ENCODE peak calls at places on chromosomes 4 and X, in five cellular contexts. One of them, this sample, is unnamed.

GRCh38 chrX:103918584-103919335 is 43.7 kb upstream of the TMSB15B start:
- DNase-seq in K562: no peak
- DNase-seq in IMR-90: peak
- DNase-seq in lower leg skin: peak
- DNase-seq in right lobe of liver: peak
- DNase-seq in this sample: peak

GRCh38 chr4:94168321-94168720 is 39.3 kb upstream of the SMARCAD1 start:
- DNase-seq in K562: no peak
- DNase-seq in IMR-90: no peak
- DNase-seq in lower leg skin: no peak
- DNase-seq in right lobe of liver: no peak
- DNase-seq in this sample: no peak

GRCh38 chrX:74349387-74349786 is 45.4 kb downstream of the ZCCHC13 start:
- DNase-seq in K562: no peak
- DNase-seq in IMR-90: peak
- DNase-seq in lower leg skin: no peak
- DNase-seq in right lobe of liver: no peak
- DNase-seq in this sample: no peak

GRCh38 chr4:2857349-2857927 is 13.8 kb downstream of the ADD1 start:
- DNase-seq in K562: no peak
- DNase-seq in IMR-90: no peak
- DNase-seq in lower leg skin: no peak
- DNase-seq in right lobe of liver: no peak
- DNase-seq in this sample: no peak

GRCh38 chrX:118115948-118116307 is 682 bp downstream of the KLHL13 start:
- DNase-seq in K562: no peak
- DNase-seq in IMR-90: no peak
- DNase-seq in lower leg skin: no peak
- DNase-seq in right lobe of liver: no peak
- DNase-seq in this sample: no peak

GRCh38 chrX:22404297-22404696 is 131.6 kb downstream of the CBLL2 start:
- DNase-seq in K562: no peak
- DNase-seq in IMR-90: no peak
- DNase-seq in lower leg skin: no peak
- DNase-seq in right lobe of liver: no peak
- DNase-seq in this sample: no peak

GRCh38 chrX:150581093-150581775 is 12.8 kb downstream of the MTM1 start:
- DNase-seq in K562: no peak
- DNase-seq in IMR-90: peak
- DNase-seq in lower leg skin: no peak
- DNase-seq in right lobe of liver: no peak
- DNase-seq in this sample: no peak

GRCh38 chr4:95178938-95179337 is 369.8 kb downstream of the UNC5C start:
- DNase-seq in K562: no peak
- DNase-seq in IMR-90: no peak
- DNase-seq in lower leg skin: no peak
- DNase-seq in right lobe of liver: no peak
- DNase-seq in this sample: no peak

GRCh38 chrX:71198066-71198465 is 25.0 kb upstream of the GJB1 start:
- DNase-seq in K562: no peak
- DNase-seq in IMR-90: no peak
- DNase-seq in lower leg skin: no peak
- DNase-seq in right lobe of liver: no peak
- DNase-seq in this sample: no peak

GRCh38 chrX:104288961-104289360 is 34.2 kb upstream of the ESX1 start:
- DNase-seq in K562: no peak
- DNase-seq in IMR-90: no peak
- DNase-seq in lower leg skin: no peak
- DNase-seq in right lobe of liver: no peak
- DNase-seq in this sample: no peak

GRCh38 chr4:80073362-80074008 is 456 bp upstream of the ANTXR2 start:
- DNase-seq in K562: no peak
- DNase-seq in IMR-90: no peak
- DNase-seq in lower leg skin: no peak
- DNase-seq in right lobe of liver: no peak
- DNase-seq in this sample: no peak

GRCh38 chrX:145190801-145191389 is 56.4 kb upstream of the SPANXN1 start:
- DNase-seq in K562: no peak
- DNase-seq in IMR-90: no peak
- DNase-seq in lower leg skin: no peak
- DNase-seq in right lobe of liver: no peak
- DNase-seq in this sample: peak

GRCh38 chr4:73452953-73453700 is 17.1 kb downstream of the AFP start:
- DNase-seq in K562: no peak
- DNase-seq in IMR-90: no peak
- DNase-seq in lower leg skin: no peak
- DNase-seq in right lobe of liver: no peak
- DNase-seq in this sample: no peak

GRCh38 chrX:109660756-109661155 is 35.8 kb upstream of the KCNE5 start:
- DNase-seq in K562: no peak
- DNase-seq in IMR-90: peak
- DNase-seq in lower leg skin: no peak
- DNase-seq in right lobe of liver: no peak
- DNase-seq in this sample: no peak

GRCh38 chrX:13029831-13030771 is 14.3 kb downstream of the FAM9C start:
- DNase-seq in K562: no peak
- DNase-seq in IMR-90: no peak
- DNase-seq in lower leg skin: no peak
- DNase-seq in right lobe of liver: no peak
- DNase-seq in this sample: no peak

GRCh38 chr4:149047368-149047767 is 605.2 kb upstream of the NR3C2 start:
- DNase-seq in K562: no peak
- DNase-seq in IMR-90: peak
- DNase-seq in lower leg skin: no peak
- DNase-seq in right lobe of liver: no peak
- DNase-seq in this sample: no peak

GRCh38 chrX:51459125-51459524 is 37.3 kb downstream of the NUDT11 start:
- DNase-seq in K562: no peak
- DNase-seq in IMR-90: peak
- DNase-seq in lower leg skin: no peak
- DNase-seq in right lobe of liver: no peak
- DNase-seq in this sample: peak

GRCh38 chrX:118459494-118459893 is 36.1 kb upstream of the DOCK11 start:
- DNase-seq in K562: peak
- DNase-seq in IMR-90: peak
- DNase-seq in lower leg skin: no peak
- DNase-seq in right lobe of liver: no peak
- DNase-seq in this sample: peak

GRCh38 chr4:22460266-22460665 is 55.6 kb downstream of the ADGRA3 start:
- DNase-seq in K562: no peak
- DNase-seq in IMR-90: no peak
- DNase-seq in lower leg skin: no peak
- DNase-seq in right lobe of liver: no peak
- DNase-seq in this sample: no peak

GRCh38 chrX:40952855-40953254 is 132.4 kb upstream of the USP9X start:
- DNase-seq in K562: no peak
- DNase-seq in IMR-90: peak
- DNase-seq in lower leg skin: no peak
- DNase-seq in right lobe of liver: no peak
- DNase-seq in this sample: no peak

GRCh38 chr4:146522098-146522861 is 540 bp upstream of the SLC10A7 start:
- DNase-seq in K562: peak
- DNase-seq in IMR-90: peak
- DNase-seq in lower leg skin: peak
- DNase-seq in right lobe of liver: peak
- DNase-seq in this sample: peak
- TF ChIP-seq POLR2A in K562: peak
- TF ChIP-seq POLR2A in IMR-90: peak
- TF ChIP-seq POLR2A in lower leg skin: no peak
- TF ChIP-seq POLR2A in right lobe of liver: peak
- TF ChIP-seq POLR2A in this sample: peak

DNA sequence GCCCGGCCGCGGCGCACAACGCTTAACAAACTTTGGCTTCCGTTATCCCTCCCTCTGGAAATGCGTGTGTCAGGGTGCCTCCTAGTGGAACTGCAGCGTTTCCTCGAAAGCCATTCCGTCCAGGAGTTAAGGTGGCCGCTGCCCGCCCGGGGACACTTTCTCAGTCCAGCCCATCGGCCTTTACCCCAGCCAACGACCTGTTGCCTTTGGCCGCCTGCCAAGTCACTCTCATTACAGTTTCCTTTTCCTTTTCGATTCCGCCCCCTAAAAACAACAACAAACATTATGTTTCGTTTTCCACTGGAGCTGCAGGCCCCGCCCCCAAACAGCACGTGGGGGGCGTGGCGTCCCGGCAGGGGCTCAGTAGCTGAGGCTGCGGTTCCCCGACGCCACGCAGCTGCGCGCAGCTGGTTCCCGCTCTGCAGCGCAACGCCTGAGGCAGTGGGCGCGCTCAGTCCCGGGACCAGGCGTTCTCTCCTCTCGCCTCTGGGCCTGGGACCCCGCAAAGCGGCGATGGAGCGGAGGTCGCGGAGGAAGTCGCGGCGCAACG is at the start of gene HERC5:
- DNase-seq in K562: peak
- DNase-seq in IMR-90: peak
- DNase-seq in lower leg skin: peak
- DNase-seq in right lobe of liver: peak
- DNase-seq in this sample: peak
- TF ChIP-seq POLR2A in K562: no peak
- TF ChIP-seq POLR2A in IMR-90: no peak
- TF ChIP-seq POLR2A in lower leg skin: no peak
- TF ChIP-seq POLR2A in right lobe of liver: peak
- TF ChIP-seq POLR2A in this sample: no peak

GRCh38 chr4:60122820-60123219 is 1077.3 kb upstream of the ADGRL3 start:
- DNase-seq in K562: no peak
- DNase-seq in IMR-90: no peak
- DNase-seq in lower leg skin: no peak
- DNase-seq in right lobe of liver: no peak
- DNase-seq in this sample: no peak
- TF ChIP-seq POLR2A in K562: no peak
- TF ChIP-seq POLR2A in IMR-90: no peak
- TF ChIP-seq POLR2A in lower leg skin: no peak
- TF ChIP-seq POLR2A in right lobe of liver: no peak
- TF ChIP-seq POLR2A in this sample: no peak

GRCh38 chr4:1055721-1056590 is 44.5 kb downstream of the FGFRL1 start:
- DNase-seq in K562: peak
- DNase-seq in IMR-90: peak
- DNase-seq in lower leg skin: no peak
- DNase-seq in right lobe of liver: peak
- DNase-seq in this sample: peak
- TF ChIP-seq POLR2A in K562: no peak
- TF ChIP-seq POLR2A in IMR-90: no peak
- TF ChIP-seq POLR2A in lower leg skin: no peak
- TF ChIP-seq POLR2A in right lobe of liver: no peak
- TF ChIP-seq POLR2A in this sample: no peak

GRCh38 chrX:8731579-8732395 is at the start of gene ANOS1:
- DNase-seq in K562: no peak
- DNase-seq in IMR-90: no peak
- DNase-seq in lower leg skin: no peak
- DNase-seq in right lobe of liver: no peak
- DNase-seq in this sample: no peak
- TF ChIP-seq POLR2A in K562: no peak
- TF ChIP-seq POLR2A in IMR-90: no peak
- TF ChIP-seq POLR2A in lower leg skin: no peak
- TF ChIP-seq POLR2A in right lobe of liver: no peak
- TF ChIP-seq POLR2A in this sample: no peak

GRCh38 chr4:55948726-55949479 is at the start of gene CEP135:
- DNase-seq in K562: peak
- DNase-seq in IMR-90: peak
- DNase-seq in lower leg skin: peak
- DNase-seq in right lobe of liver: peak
- DNase-seq in this sample: peak

GRCh38 chr4:55947254-55947882 is 1.4 kb upstream of the CEP135 start:
- DNase-seq in K562: no peak
- DNase-seq in IMR-90: peak
- DNase-seq in lower leg skin: no peak
- DNase-seq in right lobe of liver: no peak
- DNase-seq in this sample: no peak

GRCh38 chr4:55949480-55949802 is 696 bp downstream of the CEP135 start:
- DNase-seq in K562: no peak
- DNase-seq in IMR-90: no peak
- DNase-seq in lower leg skin: no peak
- DNase-seq in right lobe of liver: no peak
- DNase-seq in this sample: no peak

GRCh38 chr4:55951191-55951922 is 2.6 kb downstream of the CEP135 start:
- DNase-seq in K562: no peak
- DNase-seq in IMR-90: no peak
- DNase-seq in lower leg skin: no peak
- DNase-seq in right lobe of liver: no peak
- DNase-seq in this sample: no peak

DNA sequence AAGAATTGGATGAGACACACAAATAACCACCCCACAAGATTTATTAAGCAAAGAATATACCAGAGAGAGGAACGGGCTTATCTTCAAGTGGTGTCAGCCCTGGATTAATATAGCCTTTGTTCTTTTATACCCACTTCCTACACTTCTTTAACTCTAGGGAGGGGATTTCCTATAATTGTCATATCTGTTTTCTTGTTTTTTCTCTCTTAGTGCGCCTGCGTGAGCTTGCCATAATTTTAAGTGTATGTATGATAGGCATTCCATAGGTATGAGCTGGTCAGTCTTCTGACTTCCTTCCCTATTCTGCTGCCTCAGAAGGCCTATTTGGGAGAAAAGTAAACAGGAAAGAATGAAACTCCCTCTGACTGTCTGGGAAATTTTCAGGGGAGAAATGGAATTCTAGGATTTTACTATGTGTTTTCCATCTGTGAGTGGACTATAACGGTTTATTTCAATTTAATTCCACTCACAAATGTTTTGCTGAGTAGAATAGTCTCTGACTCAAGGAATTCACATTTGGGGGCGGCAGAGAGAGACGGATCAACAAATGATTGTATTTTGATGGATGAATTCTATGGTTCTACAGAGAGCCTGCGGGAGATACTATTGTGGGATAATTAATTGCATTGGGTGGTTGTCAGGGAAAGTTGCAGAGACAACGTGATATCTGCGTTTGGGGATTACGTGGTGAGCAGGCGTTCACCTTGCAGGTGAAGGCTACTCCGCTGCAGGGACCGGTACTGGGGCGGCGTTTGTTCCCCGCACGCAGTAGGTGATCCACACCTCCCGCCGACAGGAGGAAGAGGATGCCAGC is 626 bp upstream of the CEP135 start:
- DNase-seq in K562: peak
- DNase-seq in IMR-90: peak
- DNase-seq in lower leg skin: no peak
- DNase-seq in right lobe of liver: no peak
- DNase-seq in this sample: peak
- TF ChIP-seq POLR2A in K562: no peak
- TF ChIP-seq POLR2A in IMR-90: peak
- TF ChIP-seq POLR2A in lower leg skin: no peak
- TF ChIP-seq POLR2A in right lobe of liver: no peak
- TF ChIP-seq POLR2A in this sample: no peak

GRCh38 chrX:11757729-11758399 is at the start of gene MSL3:
- DNase-seq in K562: peak
- DNase-seq in IMR-90: peak
- DNase-seq in lower leg skin: no peak
- DNase-seq in right lobe of liver: peak
- DNase-seq in this sample: peak
- TF ChIP-seq POLR2A in K562: peak
- TF ChIP-seq POLR2A in IMR-90: peak
- TF ChIP-seq POLR2A in lower leg skin: no peak
- TF ChIP-seq POLR2A in right lobe of liver: peak
- TF ChIP-seq POLR2A in this sample: peak